ENCODE peak calls at places on chromosomes 2 and 18, in five cellular contexts. Y is fibroblast of lung, O is brain microvascular endothelial cell, D is prostate gland, R is neural progenitor cell. Q is an unnamed sample.

GRCh38 chr18:62876106-62876505 is 160.8 kb downstream of the PHLPP1 start:
- DNase-seq in Y (peak; percentile 28), O (no peak), D (no peak), R (no peak), Q (no peak)

GRCh38 chr2:99857867-99858444 is 284.4 kb downstream of the AFF3 start:
- DNase-seq in Y (no peak), O (no peak), D (no peak), R (no peak), Q (no peak)

GRCh38 chr2:204483497-204484164 is 61.6 kb upstream of the PARD3B start:
- DNase-seq in Y (no peak), O (no peak), D (peak; percentile 7), R (no peak), Q (no peak)

GRCh38 chr18:42052137-42052708 is 97.2 kb downstream of the PIK3C3 start:
- DNase-seq in Y (peak; percentile 17), O (no peak), D (no peak), R (peak; percentile 1), Q (no peak)

GRCh38 chr2:105409717-105410116 is 10.9 kb upstream of the FHL2 start:
- DNase-seq in Y (peak; percentile 99), O (no peak), D (peak; percentile 91), R (no peak), Q (peak; percentile 77)

GRCh38 chr2:144519934-144520717 is at the start of gene ZEB2:
- DNase-seq in Y (peak; percentile 70), O (peak; percentile 89), D (no peak), R (peak; percentile 89), Q (no peak)

GRCh38 chr2:237060518-237061312 is 25.0 kb upstream of the COPS8 start:
- DNase-seq in Y (peak; percentile 59), O (peak; percentile 63), D (peak; percentile 46), R (peak; percentile 82), Q (peak; percentile 16)

GRCh38 chr2:481388-481787 is 193.5 kb upstream of the ALKAL2 start:
- DNase-seq in Y (no peak), O (no peak), D (no peak), R (no peak), Q (no peak)

GRCh38 chr18:66510357-66511027 is 93.4 kb downstream of the CDH19 start:
- DNase-seq in Y (peak; percentile 14), O (no peak), D (no peak), R (no peak), Q (no peak)

GRCh38 chr2:238897911-238898311 is 50.0 kb downstream of the TWIST2 start:
- DNase-seq in Y (no peak), O (no peak), D (no peak), R (no peak), Q (no peak)

GRCh38 chr2:237345891-237346640 is 67.9 kb downstream of the COL6A3 start:
- DNase-seq in Y (peak; percentile 47), O (no peak), D (no peak), R (no peak), Q (no peak)

GRCh38 chr2:11203480-11203879 is 48.2 kb downstream of the SLC66A3 start:
- DNase-seq in Y (peak; percentile 65), O (no peak), D (no peak), R (no peak), Q (no peak)

GRCh38 chr18:2963048-2963447 is 49.9 kb downstream of the LPIN2 start:
- DNase-seq in Y (no peak), O (no peak), D (no peak), R (no peak), Q (no peak)

GRCh38 chr2:241867776-241868420 is 1.6 kb upstream of the RTP5 start:
- DNase-seq in Y (no peak), O (no peak), D (no peak), R (no peak), Q (no peak)

GRCh38 chr2:176514276-176514675 is 245.0 kb downstream of the MTX2 start:
- DNase-seq in Y (no peak), O (no peak), D (no peak), R (no peak), Q (no peak)

GRCh38 chr2:169038338-169038757 is 7.2 kb upstream of the ABCB11 start:
- DNase-seq in Y (peak; percentile 72), O (peak; percentile 46), D (no peak), R (no peak), Q (no peak)

GRCh38 chr2:159266554-159266953 is 19.9 kb downstream of the WDSUB1 start:
- DNase-seq in Y (no peak), O (no peak), D (no peak), R (no peak), Q (no peak)

GRCh38 chr2:7037340-7038333 is 120.4 kb downstream of the RNF144A start:
- DNase-seq in Y (peak; percentile 50), O (peak; percentile 75), D (peak; percentile 30), R (peak; percentile 74), Q (no peak)

GRCh38 chr2:240960963-240961876 is 37.2 kb upstream of the SNED1 start:
- DNase-seq in Y (no peak), O (no peak), D (no peak), R (no peak), Q (no peak)

GRCh38 chr18:26547302-26548143 is 830 bp downstream of the KCTD1 start:
- DNase-seq in Y (peak; percentile 92), O (peak; percentile 65), D (peak; percentile 84), R (peak; percentile 92), Q (no peak)

GRCh38 chr2:64349143-64349530 is 104.8 kb upstream of the LGALSL start:
- DNase-seq in Y (no peak), O (no peak), D (no peak), R (no peak), Q (no peak)

GRCh38 chr2:238704471-238705230 is 143.2 kb upstream of the TWIST2 start:
- DNase-seq in Y (no peak), O (no peak), D (no peak), R (no peak), Q (no peak)

GRCh38 chr2:201707753-201708152 is 9.3 kb upstream of the MPP4 start:
- DNase-seq in Y (peak; percentile 62), O (peak; percentile 42), D (no peak), R (no peak), Q (no peak)

GRCh38 chr18:28952339-28952738 is 775.4 kb upstream of the CDH2 start:
- DNase-seq in Y (no peak), O (no peak), D (no peak), R (no peak), Q (no peak)

GRCh38 chr2:113965644-113966043 is 75.8 kb downstream of the ACTR3 start:
- DNase-seq in Y (peak; percentile 39), O (peak; percentile 44), D (no peak), R (peak; percentile 62), Q (no peak)

GRCh38 chr2:230124792-230125452 is 56.2 kb upstream of the SLC16A14 start:
- DNase-seq in Y (no peak), O (no peak), D (no peak), R (no peak), Q (no peak)

GRCh38 chr2:97752342-97753334 is 39.3 kb downstream of the ZAP70 start:
- DNase-seq in Y (peak; percentile 21), O (no peak), D (no peak), R (no peak), Q (no peak)

GRCh38 chr18:11136241-11136640 is 13.1 kb downstream of the PIEZO2 start:
- DNase-seq in Y (no peak), O (peak; percentile 27), D (no peak), R (peak; percentile 11), Q (no peak)

GRCh38 chr2:151481744-151482143 is 72.0 kb downstream of the RIF1 start:
- DNase-seq in Y (no peak), O (no peak), D (no peak), R (no peak), Q (no peak)

GRCh38 chr18:64639536-64639935 is 490.6 kb upstream of the LINC00305 start:
- DNase-seq in Y (peak; percentile 56), O (no peak), D (no peak), R (no peak), Q (no peak)

GRCh38 chr2:62334440-62335058 is 138.6 kb downstream of the B3GNT2 start:
- DNase-seq in Y (no peak), O (no peak), D (no peak), R (no peak), Q (no peak)

GRCh38 chr18:11496561-11497172 is 112.7 kb upstream of the SLC35G4 start:
- DNase-seq in Y (peak; percentile 12), O (no peak), D (no peak), R (no peak), Q (no peak)

GRCh38 chr2:151043484-151043883 is 218.2 kb downstream of the RBM43 start:
- DNase-seq in Y (peak; percentile 97), O (peak; percentile 85), D (no peak), R (no peak), Q (no peak)

GRCh38 chr18:74800098-74800497 is 202.4 kb downstream of the ZNF407 start:
- DNase-seq in Y (no peak), O (no peak), D (no peak), R (no peak), Q (no peak)

DNA sequence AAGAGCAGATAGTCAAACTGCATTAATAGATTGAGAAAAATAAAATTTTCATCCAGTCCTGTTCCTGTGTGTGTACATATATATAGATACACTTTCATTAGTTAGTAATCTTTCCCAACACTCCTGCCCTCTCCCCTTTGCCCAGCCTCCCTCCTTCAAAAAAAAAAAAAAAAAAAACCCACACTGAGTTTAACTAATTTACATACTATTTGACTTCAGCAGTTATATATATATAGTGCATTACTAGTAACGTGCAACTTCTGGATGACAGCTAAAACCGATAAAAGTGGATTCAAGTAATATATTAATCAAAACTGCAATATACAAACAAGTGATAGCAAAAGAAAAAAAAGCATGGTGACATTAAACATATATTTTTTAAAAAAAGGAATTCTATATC is 1.4 kb downstream of the FIGN start:
- DNase-seq in Y (peak; percentile 8), O (no peak), D (no peak), R (no peak), Q (no peak)
- H3K4me3 ChIP-seq in Y (peak overlapping the region; percentile 95), O (peak overlapping the region; percentile 89), D (peak overlapping the region; percentile 65), R (peak overlapping the region; percentile 92), Q (peak overlapping the region; percentile 81)

DNA sequence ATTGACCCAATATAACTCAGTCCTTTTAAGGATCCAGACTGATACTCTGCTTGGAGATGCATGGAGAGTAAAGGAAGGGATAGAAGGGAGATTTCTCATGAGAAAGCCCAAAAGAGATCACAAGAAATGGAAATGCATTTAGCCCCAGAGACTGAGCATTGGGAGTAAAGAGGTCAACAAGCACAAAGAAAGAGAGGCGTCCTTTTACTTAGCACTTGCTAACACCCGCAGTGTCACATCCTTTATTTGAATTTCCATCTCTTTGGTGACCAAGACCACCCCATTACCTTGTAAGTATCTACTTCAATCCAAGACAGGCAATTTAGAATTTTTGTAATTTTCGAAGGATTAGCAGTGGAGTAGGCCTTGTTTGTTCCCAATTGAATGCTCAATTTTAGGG is 111.8 kb upstream of the DCC start:
- DNase-seq in Y (no peak), O (no peak), D (no peak), R (peak; percentile 16), Q (no peak)
- TF ChIP-seq CTCF in Y (no peak), O (no peak), D (no peak), R (no peak), Q (no peak)

GRCh38 chr2:216006164-216006663 is 7.1 kb downstream of the MREG start:
- DNase-seq in Y (peak; percentile 63), O (peak; percentile 6), D (peak; percentile 49), R (peak; percentile 56), Q (no peak)
- H3K4me3 ChIP-seq in Y (no peak overlapping the region), O (no peak overlapping the region), D (no peak overlapping the region), R (no peak overlapping the region), Q (no peak overlapping the region)

GRCh38 chr2:228039752-228040534 is 141.5 kb downstream of the SPHKAP start:
- DNase-seq in Y (no peak), O (no peak), D (no peak), R (peak; percentile 58), Q (no peak)
- TF ChIP-seq CTCF in Y (peak; percentile 77), O (peak; percentile 71), D (no peak), R (peak; percentile 81), Q (peak; percentile 13)